ENCODE peak calls at places on chromosome 15, in nine cellular contexts. F, K, G, I, S, M, L, V and E are unnamed samples.

GRCh38 chr15:25175033-25175788 is 220.4 kb downstream of the SNRPN start:
- DNase-seq in I (no peak), S (peak), V (no peak), L (no peak), K (peak), M (no peak), F (no peak), G (no peak), E (no peak)

GRCh38 chr15:31273258-31273941 is 53.2 kb upstream of the KLF13 start:
- DNase-seq in S (peak), K (no peak), M (no peak), L (peak), F (no peak), I (peak), G (peak), V (no peak), E (no peak)

GRCh38 chr15:32124726-32125125 is 94.4 kb downstream of the CHRNA7 start:
- DNase-seq in K (no peak), L (no peak), G (no peak), V (no peak), M (no peak), I (no peak), F (no peak), S (peak), E (no peak)

GRCh38 chr15:92077353-92078080 is 224.0 kb downstream of the SLCO3A1 start:
- DNase-seq in M (peak), F (peak), G (peak), L (peak), K (peak), V (peak), I (no peak), S (no peak), E (peak)

GRCh38 chr15:76003364-76003763 is 8.9 kb downstream of the NRG4 start:
- DNase-seq in S (no peak), K (no peak), F (no peak), L (no peak), I (no peak), V (no peak), M (no peak), G (no peak), E (no peak)

GRCh38 chr15:49742381-49742780 is 121.5 kb downstream of the DTWD1 start:
- DNase-seq in G (no peak), M (no peak), F (peak), K (no peak), S (no peak), V (no peak), L (no peak), I (no peak), E (no peak)

GRCh38 chr15:39358441-39359041 is 222.3 kb upstream of the THBS1 start:
- DNase-seq in K (no peak), G (no peak), M (peak), S (no peak), F (peak), I (no peak), L (peak), V (no peak), E (no peak)

GRCh38 chr15:61064653-61065052 is 164.4 kb downstream of the RORA start:
- DNase-seq in K (no peak), M (no peak), V (no peak), L (no peak), I (no peak), F (no peak), G (no peak), S (no peak), E (no peak)

GRCh38 chr15:91411570-91411969 is 311.5 kb downstream of the SV2B start:
- DNase-seq in M (no peak), F (no peak), G (no peak), I (no peak), K (no peak), L (no peak), S (no peak), V (peak), E (no peak)

GRCh38 chr15:80234883-80235282 is 17.1 kb downstream of the CTXND1 start:
- DNase-seq in G (no peak), V (no peak), F (peak), K (no peak), S (no peak), M (no peak), L (no peak), I (no peak), E (peak)

GRCh38 chr15:82197734-82198594 is 64.6 kb downstream of the EFL1 start:
- DNase-seq in S (no peak), L (peak), F (peak), K (peak), G (peak), M (peak), I (no peak), V (no peak), E (peak)

GRCh38 chr15:43346305-43346704 is 15.9 kb upstream of the LCMT2 start:
- DNase-seq in S (no peak), L (no peak), M (no peak), G (no peak), I (no peak), K (no peak), F (no peak), V (no peak), E (no peak)

GRCh38 chr15:93308026-93308670 is 219.1 kb upstream of the RGMA start:
- DNase-seq in F (no peak), V (no peak), L (no peak), K (no peak), M (no peak), G (no peak), I (no peak), S (no peak), E (no peak)

GRCh38 chr15:88909956-88910831 is 3.0 kb downstream of the MFGE8 start:
- DNase-seq in M (no peak), S (no peak), L (peak), K (no peak), F (no peak), I (no peak), G (no peak), V (no peak), E (no peak)

GRCh38 chr15:92043283-92043682 is 189.8 kb downstream of the SLCO3A1 start:
- DNase-seq in G (no peak), I (no peak), M (no peak), F (no peak), V (no peak), L (no peak), K (no peak), S (no peak), E (no peak)

GRCh38 chr15:85748176-85748575 is 46.5 kb downstream of the KLHL25 start:
- DNase-seq in K (no peak), F (no peak), G (no peak), V (no peak), S (peak), I (no peak), M (no peak), L (peak), E (no peak)

GRCh38 chr15:45105586-45105985 is 8.4 kb downstream of the DUOX2 start:
- DNase-seq in M (no peak), K (no peak), G (no peak), S (peak), V (no peak), L (peak), F (no peak), I (no peak), E (no peak)

GRCh38 chr15:77107068-77107467 is 36.2 kb upstream of the TSPAN3 start:
- DNase-seq in L (peak), K (no peak), V (no peak), F (no peak), I (no peak), S (no peak), G (no peak), M (no peak), E (no peak)

GRCh38 chr15:99932676-99933402 is 199.6 kb upstream of the LYSMD4 start:
- DNase-seq in S (no peak), L (no peak), M (no peak), F (no peak), I (no peak), V (no peak), G (no peak), K (no peak), E (no peak)

GRCh38 chr15:81163961-81164800 is 30.1 kb downstream of the CFAP161 start:
- DNase-seq in F (no peak), L (no peak), I (no peak), G (no peak), M (no peak), V (no peak), S (no peak), K (no peak), E (no peak)

GRCh38 chr15:78368671-78369070 is 28.5 kb downstream of the CRABP1 start:
- DNase-seq in L (no peak), V (peak), S (peak), F (no peak), M (no peak), I (no peak), G (no peak), K (no peak), E (no peak)

GRCh38 chr15:76185716-76186115 is 125.6 kb downstream of the ETFA start:
- DNase-seq in F (no peak), V (no peak), K (no peak), I (no peak), M (peak), L (no peak), G (no peak), S (no peak), E (no peak)

GRCh38 chr15:48493084-48493762 is 152.3 kb downstream of the FBN1 start:
- DNase-seq in G (no peak), S (no peak), M (no peak), I (no peak), K (no peak), L (peak), F (no peak), V (no peak), E (no peak)
- TF ChIP-seq POLR2AphosphoS5 in G (no peak), S (no peak), M (no peak), I (no peak), K (no peak), L (peak), F (no peak), V (no peak), E (no peak)

GRCh38 chr15:63528138-63528659 is 23.8 kb downstream of the USP3 start:
- DNase-seq in M (no peak), I (no peak), S (no peak), K (no peak), G (no peak), L (no peak), V (no peak), F (no peak), E (no peak)

GRCh38 chr15:63532307-63532744 is 27.9 kb downstream of the USP3 start:
- DNase-seq in G (no peak), I (no peak), K (no peak), F (no peak), S (no peak), M (no peak), L (no peak), V (no peak), E (no peak)

GRCh38 chr15:63530235-63530634 is 25.8 kb downstream of the USP3 start:
- DNase-seq in G (no peak), M (no peak), I (no peak), V (no peak), L (no peak), K (no peak), S (no peak), F (no peak), E (no peak)

GRCh38 chr15:63531586-63531985 is 27.2 kb downstream of the USP3 start:
- DNase-seq in K (no peak), V (no peak), F (no peak), S (no peak), M (no peak), I (no peak), L (no peak), G (no peak), E (no peak)

GRCh38 chr15:63530762-63531299 is 26.4 kb downstream of the USP3 start:
- DNase-seq in M (no peak), L (no peak), F (no peak), I (no peak), V (no peak), G (no peak), S (no peak), K (no peak), E (no peak)
- TF ChIP-seq POLR2AphosphoS5 in M (no peak), L (no peak), F (no peak), I (no peak), V (no peak), G (no peak), S (no peak), K (no peak), E (no peak)

DNA sequence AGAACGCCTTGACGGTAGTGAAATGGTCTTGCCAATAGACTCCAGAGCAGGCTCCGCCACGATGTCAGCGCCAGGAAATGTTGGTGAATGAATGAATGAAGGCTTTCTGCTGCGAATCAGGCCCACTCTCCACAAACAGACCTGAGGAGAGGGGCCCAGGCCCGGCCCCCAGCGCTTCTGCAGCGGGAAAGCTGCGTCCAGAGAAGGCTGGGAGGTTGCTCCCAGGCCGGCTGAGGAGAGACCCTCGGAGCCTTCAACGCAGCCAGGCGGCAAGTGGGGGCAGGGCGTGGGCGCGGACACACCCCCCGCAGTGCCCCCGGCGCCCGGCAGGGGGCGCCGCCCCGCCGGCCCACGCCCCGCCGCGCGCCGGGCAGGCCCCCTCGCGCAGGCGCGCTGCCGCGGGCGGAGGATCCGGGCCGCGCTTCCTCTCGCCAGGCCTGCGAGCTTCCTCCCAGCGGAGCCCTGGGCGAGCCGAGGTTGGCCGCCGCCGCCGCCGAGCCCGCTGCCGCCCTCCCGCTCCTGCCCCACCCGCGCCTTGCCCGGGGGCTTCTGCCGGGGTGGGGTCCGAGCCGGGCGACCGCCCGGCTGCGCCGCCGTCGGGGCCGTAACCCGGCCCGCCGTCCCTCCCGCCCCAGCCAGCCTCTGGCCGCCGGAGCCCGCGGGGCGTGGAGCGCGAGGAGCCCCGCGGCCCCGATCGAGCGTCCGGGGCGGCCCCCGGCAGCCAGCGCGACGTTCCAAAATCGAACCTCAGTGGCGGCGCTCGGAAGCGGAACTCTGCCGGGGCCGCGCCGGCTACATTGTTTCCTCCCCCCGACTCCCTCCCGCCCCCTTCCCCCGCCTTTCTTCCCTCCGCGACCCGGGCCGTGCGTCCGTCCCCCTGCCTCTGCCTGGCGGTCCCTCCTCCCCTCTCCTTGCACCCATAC is at the start of gene CSK:
- DNase-seq in K (peak), F (peak), G (peak), I (no peak), M (no peak), V (peak), L (peak), S (peak), E (peak)
- TF ChIP-seq POLR2AphosphoS5 in K (peak), F (peak), G (no peak), I (no peak), M (no peak), V (peak), L (no peak), S (peak), E (no peak)

GRCh38 chr15:56243774-56244236 is at the start of gene RFX7:
- DNase-seq in I (peak), V (no peak), F (peak), M (peak), K (peak), L (peak), G (peak), S (peak), E (peak)

GRCh38 chr15:56244811-56245576 is 1.3 kb upstream of the RFX7 start:
- DNase-seq in F (peak), I (peak), G (peak), S (peak), V (no peak), K (no peak), M (peak), L (no peak), E (no peak)

GRCh38 chr15:56242576-56243116 is 1.0 kb downstream of the RFX7 start:
- DNase-seq in M (no peak), F (no peak), I (no peak), V (no peak), L (no peak), K (no peak), S (no peak), G (no peak), E (no peak)

GRCh38 chr15:56243117-56243773 is 434 bp downstream of the RFX7 start:
- DNase-seq in F (peak), G (peak), S (peak), L (peak), V (peak), K (peak), I (peak), M (no peak), E (peak)

DNA sequence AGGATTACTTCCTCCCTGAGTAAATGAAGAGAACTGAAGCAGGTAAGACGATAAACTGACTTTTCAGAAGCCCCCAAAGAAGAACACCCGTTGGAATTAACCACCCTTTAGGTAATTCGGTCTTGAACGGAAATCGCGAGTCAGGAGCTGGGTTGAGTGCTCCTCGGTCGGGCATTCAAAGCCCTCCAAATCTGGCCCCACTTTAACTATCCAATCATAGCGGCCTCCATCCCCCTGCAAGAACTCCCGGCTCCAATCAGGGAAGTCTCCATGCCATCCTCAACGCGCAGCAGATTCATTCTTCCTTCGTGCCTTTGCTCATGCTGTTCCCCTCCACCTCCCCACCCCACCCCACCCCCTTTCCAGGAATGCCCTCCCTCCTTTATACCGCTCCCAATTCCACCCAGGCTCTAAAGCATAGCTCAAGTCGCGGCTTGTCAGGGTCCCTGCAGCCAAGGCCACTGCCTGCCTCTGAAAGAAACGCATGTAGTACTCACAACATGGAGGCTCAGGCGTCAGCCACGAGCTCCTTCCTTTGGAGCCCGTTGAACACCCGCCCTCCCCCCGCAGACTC is 645 bp upstream of the RFX7 start:
- DNase-seq in L (peak), G (peak), M (peak), K (peak), I (peak), V (no peak), S (peak), F (peak), E (peak)
- TF ChIP-seq POLR2AphosphoS5 in L (no peak), G (peak), M (peak), K (peak), I (no peak), V (peak), S (no peak), F (no peak), E (no peak)

DNA sequence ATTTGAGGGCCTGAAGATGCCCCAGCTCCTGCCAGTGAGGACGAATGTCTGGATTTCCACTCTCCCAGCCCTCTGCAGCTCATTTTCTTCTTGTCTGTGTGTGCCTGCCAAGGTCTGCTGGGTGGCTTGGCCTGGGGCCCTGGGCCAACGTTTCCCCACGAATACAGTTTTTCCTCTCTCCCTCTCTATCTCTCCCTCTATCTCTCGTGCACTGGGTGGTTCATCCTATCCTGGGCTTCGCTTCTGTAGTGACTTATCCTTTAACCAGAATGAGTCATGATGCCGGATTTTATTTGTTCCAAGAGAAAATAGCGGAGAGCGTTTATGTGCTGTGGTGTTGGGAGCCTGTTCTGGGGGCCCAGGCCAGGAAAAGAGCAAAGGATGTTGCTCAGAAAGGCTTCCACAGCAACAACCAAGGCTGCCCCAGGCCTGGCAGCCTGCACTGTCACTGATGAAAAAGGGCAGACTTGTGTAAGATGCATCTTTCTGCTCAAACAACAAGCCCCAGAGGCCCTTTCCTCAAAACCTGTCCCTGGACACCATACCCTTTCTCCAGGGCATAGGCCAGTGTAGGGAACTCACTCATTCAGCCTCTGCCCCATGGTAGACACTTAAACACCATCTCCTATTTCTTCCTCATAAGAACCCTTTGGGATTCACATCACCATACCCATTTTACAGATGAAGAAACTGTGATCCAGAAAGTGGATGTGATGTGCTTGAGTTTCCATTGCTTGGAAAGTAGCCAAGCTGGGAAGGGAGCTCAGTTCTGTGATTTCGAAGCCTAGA is 47.3 kb downstream of the ITGA11 start:
- DNase-seq in S (no peak), I (peak), M (no peak), L (peak), F (no peak), G (peak), K (no peak), V (no peak), E (no peak)
- TF ChIP-seq POLR2AphosphoS5 in S (no peak), I (no peak), M (no peak), L (no peak), F (no peak), G (peak), K (no peak), V (no peak), E (no peak)

DNA sequence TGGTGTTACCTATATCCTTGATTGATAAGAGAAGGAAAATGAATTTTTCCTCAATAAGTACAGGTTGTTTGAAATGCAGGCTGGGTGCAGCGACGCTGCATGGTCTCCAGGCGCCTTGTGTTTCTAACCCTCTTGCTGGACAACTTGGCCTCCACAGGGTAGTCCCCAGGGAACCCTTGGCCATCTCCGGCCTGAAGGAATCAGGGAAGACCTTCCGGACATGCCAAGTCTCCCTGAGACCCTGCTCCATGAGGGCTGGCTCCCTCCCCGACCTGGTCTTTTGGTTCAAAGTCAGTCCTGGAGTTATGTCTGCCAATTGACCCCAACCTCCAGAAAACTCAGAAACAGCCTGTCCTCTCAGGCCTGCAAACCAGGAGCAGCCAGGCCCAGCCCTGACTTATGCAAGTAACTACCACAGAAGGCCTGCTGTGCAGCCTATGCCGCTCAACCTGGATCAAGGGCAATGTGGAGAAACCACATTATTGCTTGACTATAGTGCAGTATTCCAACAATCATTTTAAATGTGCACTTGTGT is 98.3 kb downstream of the LIPC start:
- DNase-seq in F (no peak), V (no peak), S (no peak), G (no peak), I (no peak), K (no peak), L (no peak), M (no peak), E (no peak)
- TF ChIP-seq POLR2AphosphoS5 in F (no peak), V (no peak), S (no peak), G (no peak), I (no peak), K (no peak), L (no peak), M (no peak), E (no peak)